ENCODE peak calls at places on chromosomes 13 and 19, in nine cellular contexts. Y, O, R, M, G, T, S, H and A are unnamed samples.

GRCh38 chr13:113840541-113841354 is 23.1 kb downstream of the GAS6 start:
- DNase-seq in M (no peak), S (no peak), G (no peak), H (no peak), T (no peak), R (no peak), O (no peak), Y (peak), A (no peak)

GRCh38 chr13:51681037-51681678 is 96.9 kb downstream of the WDFY2 start:
- DNase-seq in Y (no peak), H (no peak), S (peak), R (peak), M (peak), T (peak), G (no peak), O (peak), A (peak)

GRCh38 chr13:75161804-75162203 is 320.2 kb downstream of the TBC1D4 start:
- DNase-seq in G (peak), O (no peak), M (no peak), S (no peak), H (no peak), R (no peak), Y (no peak), T (no peak), A (no peak)

GRCh38 chr19:10260141-10260584 is 8.1 kb downstream of the MRPL4 start:
- DNase-seq in H (no peak), O (peak), S (no peak), R (no peak), G (no peak), Y (no peak), T (no peak), M (no peak), A (no peak)

GRCh38 chr13:50400930-50401553 is 385.8 kb downstream of the KCNRG start:
- DNase-seq in T (peak), M (peak), G (no peak), O (peak), R (no peak), Y (no peak), H (peak), S (peak), A (peak)

GRCh38 chr19:5247957-5248705 is 92.5 kb downstream of the PTPRS start:
- DNase-seq in Y (no peak), T (no peak), S (no peak), G (no peak), O (no peak), M (no peak), H (no peak), R (no peak), A (no peak)

GRCh38 chr13:36420437-36420891 is 11.8 kb upstream of the CCNA1 start:
- DNase-seq in M (peak), S (peak), T (peak), G (peak), O (peak), H (no peak), Y (no peak), R (peak), A (peak)

GRCh38 chr13:33204130-33204927 is 81.2 kb downstream of the STARD13 start:
- DNase-seq in M (peak), R (no peak), Y (no peak), T (peak), S (no peak), H (peak), G (no peak), O (no peak), A (peak)

GRCh38 chr13:60642552-60642951 is 245.5 kb downstream of the TDRD3 start:
- DNase-seq in M (no peak), G (no peak), Y (no peak), S (no peak), T (peak), O (no peak), H (no peak), R (no peak), A (no peak)

GRCh38 chr13:112740502-112741131 is 50.8 kb downstream of the ATP11A start:
- DNase-seq in H (no peak), Y (no peak), R (no peak), S (peak), T (peak), G (no peak), M (peak), O (no peak), A (peak)

GRCh38 chr13:59755647-59756290 is 408.0 kb downstream of the DIAPH3 start:
- DNase-seq in O (peak), R (no peak), Y (no peak), S (no peak), T (no peak), H (no peak), M (no peak), G (no peak), A (no peak)

GRCh38 chr13:49560270-49561063 is 24.9 kb downstream of the RCBTB1 start:
- DNase-seq in M (peak), O (peak), G (peak), H (no peak), R (peak), S (peak), Y (no peak), T (peak), A (peak)

GRCh38 chr13:51420681-51421476 is 32.0 kb downstream of the INTS6 start:
- DNase-seq in G (no peak), R (no peak), T (no peak), M (no peak), S (no peak), H (no peak), O (no peak), Y (no peak), A (no peak)

GRCh38 chr13:34416833-34417425 is 525.1 kb upstream of the NBEA start:
- DNase-seq in H (no peak), M (peak), R (no peak), Y (peak), G (no peak), O (no peak), S (peak), T (peak), A (peak)

GRCh38 chr19:35260694-35261304 is 8.0 kb upstream of the USF2 start:
- DNase-seq in R (no peak), O (no peak), G (peak), M (no peak), S (no peak), H (no peak), Y (no peak), T (no peak), A (no peak)

GRCh38 chr19:16465239-16465638 is 6.5 kb downstream of the EPS15L1 start:
- DNase-seq in G (no peak), M (no peak), H (no peak), S (no peak), R (no peak), O (no peak), Y (no peak), T (no peak), A (no peak)

GRCh38 chr19:51020988-51021651 is 1.6 kb upstream of the KLK10 start:
- DNase-seq in O (peak), G (peak), H (peak), M (peak), Y (no peak), S (peak), T (peak), R (peak), A (peak)

GRCh38 chr13:37495046-37495445 is 103.5 kb downstream of the POSTN start:
- DNase-seq in M (peak), H (no peak), G (no peak), T (no peak), S (no peak), O (peak), R (no peak), Y (no peak), A (peak)

GRCh38 chr19:35044317-35045117 is 3.0 kb downstream of the HPN start:
- DNase-seq in S (no peak), M (peak), O (peak), R (peak), H (no peak), G (peak), Y (no peak), T (peak), A (peak)

GRCh38 chr13:48144413-48145035 is 49.6 kb upstream of the MED4 start:
- DNase-seq in H (no peak), Y (no peak), G (no peak), M (peak), S (no peak), T (peak), R (no peak), O (no peak), A (peak)

GRCh38 chr19:9406798-9407352 is 28.5 kb downstream of the ZNF266 start:
- DNase-seq in M (peak), S (peak), R (peak), G (no peak), Y (peak), H (peak), T (peak), O (peak), A (peak)

GRCh38 chr13:36074659-36075058 is 56.5 kb downstream of the DCLK1 start:
- DNase-seq in T (peak), M (peak), H (no peak), Y (no peak), R (no peak), S (no peak), O (no peak), G (no peak), A (peak)

GRCh38 chr13:61316647-61317046 is 99.0 kb downstream of the PCDH20 start:
- DNase-seq in Y (no peak), O (no peak), H (no peak), S (no peak), M (no peak), T (no peak), R (no peak), G (peak), A (no peak)

GRCh38 chr19:12665646-12666304 is 767 bp downstream of the MAN2B1 start:
- DNase-seq in R (no peak), M (no peak), G (no peak), T (no peak), O (no peak), H (no peak), S (no peak), Y (no peak), A (no peak)

GRCh38 chr19:16070366-16070990 is 5.8 kb upstream of the TPM4 start:
- DNase-seq in Y (peak), O (peak), T (no peak), H (no peak), G (peak), M (no peak), R (peak), S (no peak), A (no peak)

GRCh38 chr13:94382960-94383359 is 96.5 kb downstream of the DCT start:
- DNase-seq in R (no peak), M (no peak), T (no peak), H (no peak), S (no peak), O (no peak), G (no peak), Y (no peak), A (no peak)

GRCh38 chr13:33918199-33918932 is 100.4 kb downstream of the RFC3 start:
- DNase-seq in T (peak), M (peak), O (peak), G (no peak), Y (no peak), H (no peak), S (no peak), R (peak), A (peak)

GRCh38 chr13:59488436-59488835 is 675.3 kb downstream of the DIAPH3 start:
- DNase-seq in O (no peak), T (no peak), S (no peak), H (no peak), R (no peak), G (no peak), Y (no peak), M (no peak), A (no peak)

GRCh38 chr19:13986348-13986904 is 19.7 kb downstream of the RFX1 start:
- DNase-seq in H (no peak), O (no peak), T (peak), R (no peak), Y (peak), S (peak), G (peak), M (peak), A (peak)

GRCh38 chr13:102344410-102344809 is 57.4 kb downstream of the FGF14 start:
- DNase-seq in M (no peak), H (no peak), G (no peak), T (no peak), R (no peak), Y (no peak), S (no peak), O (no peak), A (no peak)

DNA sequence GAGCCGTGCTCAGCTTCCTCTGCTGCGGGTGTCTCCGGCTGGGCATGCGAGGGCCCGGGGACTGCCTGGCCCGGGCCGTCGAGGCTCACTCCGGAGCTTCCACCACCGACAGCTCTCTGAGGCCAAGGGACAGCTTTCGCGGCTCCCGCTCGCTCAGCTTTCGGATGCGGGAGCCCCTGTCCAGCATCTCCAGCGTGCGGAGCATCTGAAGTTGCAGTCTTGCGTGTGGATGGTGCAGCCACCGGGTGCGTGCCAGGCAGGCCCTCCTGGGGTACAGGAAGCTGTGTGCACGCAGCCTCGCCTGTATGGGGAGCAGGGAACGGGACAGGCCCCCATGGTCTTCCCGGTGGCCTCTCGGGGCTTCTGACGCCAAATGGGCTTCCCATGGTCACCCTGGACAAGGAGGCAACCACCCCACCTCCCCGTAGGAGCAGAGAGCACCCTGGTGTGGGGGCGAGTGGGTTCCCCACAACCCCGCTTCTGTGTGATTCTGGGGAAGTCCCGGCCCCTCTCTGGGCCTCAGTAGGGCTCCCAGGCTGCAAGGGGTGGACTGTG is 1.2 kb downstream of the S1PR4 start:
- DNase-seq in Y (peak), M (no peak), O (no peak), T (no peak), H (no peak), S (no peak), R (no peak), G (no peak), A (no peak)
- H3K4me3 ChIP-seq in Y (peak), M (no peak), O (no peak), T (no peak), H (no peak), S (no peak), R (no peak), G (no peak), A (no peak)

GRCh38 chr13:53784331-53784730 is 755.7 kb downstream of the OLFM4 start:
- DNase-seq in Y (no peak), G (no peak), R (no peak), S (no peak), M (no peak), O (no peak), T (no peak), H (no peak), A (no peak)

GRCh38 chr13:53781941-53782340 is 753.3 kb downstream of the OLFM4 start:
- DNase-seq in S (no peak), G (no peak), H (no peak), Y (no peak), M (no peak), R (no peak), T (no peak), O (no peak), A (no peak)

GRCh38 chr13:53783466-53783865 is 754.9 kb downstream of the OLFM4 start:
- DNase-seq in S (no peak), H (no peak), R (no peak), T (no peak), G (peak), Y (peak), O (no peak), M (no peak), A (no peak)

GRCh38 chr13:53778937-53779336 is 750.3 kb downstream of the OLFM4 start:
- DNase-seq in M (no peak), G (no peak), O (no peak), Y (no peak), T (no peak), S (no peak), R (no peak), H (no peak), A (no peak)

DNA sequence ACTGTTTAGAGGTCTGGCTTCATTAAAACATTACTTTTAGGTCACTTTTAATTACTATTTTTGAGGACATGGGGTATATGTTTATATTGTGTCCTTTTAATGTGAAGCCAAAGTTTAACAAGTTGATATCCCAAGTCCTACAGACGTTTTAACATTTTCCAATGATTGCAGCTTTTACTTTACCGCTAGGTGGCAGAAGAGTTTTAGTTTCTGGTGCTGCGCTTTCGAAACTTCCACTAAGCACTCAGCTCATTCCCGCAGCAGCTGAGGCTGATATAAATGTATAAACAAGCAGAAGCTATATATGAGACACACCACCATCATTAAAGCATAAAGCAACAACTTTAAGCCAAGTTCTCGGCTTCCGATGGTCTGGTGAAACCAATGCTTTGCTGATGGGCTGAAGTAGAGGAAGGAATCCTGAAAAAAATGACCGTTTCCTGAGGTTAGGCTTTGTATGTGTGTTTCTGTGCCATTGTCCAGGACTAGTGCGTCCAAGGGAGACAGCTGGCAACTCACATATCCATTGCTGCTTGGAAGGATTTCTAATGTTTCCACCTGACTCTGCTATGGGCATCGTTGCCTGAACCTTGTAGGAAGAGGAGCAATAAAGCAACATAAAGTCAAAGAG is 753.9 kb downstream of the OLFM4 start:
- DNase-seq in G (peak), T (peak), H (no peak), Y (no peak), O (peak), M (peak), R (peak), S (no peak), A (peak)
- TF ChIP-seq CTCF in G (peak), T (peak), H (peak), Y (peak), O (peak), M (peak), R (peak), S (peak), A (peak)

GRCh38 chr19:38515906-38516305 is 82.4 kb downstream of the RYR1 start:
- DNase-seq in G (no peak), O (no peak), S (no peak), T (no peak), H (no peak), Y (peak), M (no peak), R (no peak), A (no peak)
- H3K4me3 ChIP-seq in G (no peak), O (no peak), S (no peak), T (no peak), H (no peak), Y (no peak), M (no peak), R (no peak), A (no peak)

GRCh38 chr13:46342538-46342937 is 44.5 kb downstream of the RUBCNL start:
- DNase-seq in G (no peak), O (no peak), S (no peak), R (no peak), M (no peak), Y (no peak), T (no peak), H (no peak), A (no peak)
- TF ChIP-seq CTCF in G (peak), O (no peak), S (no peak), R (no peak), M (no peak), Y (no peak), T (no peak), H (no peak), A (no peak)

DNA sequence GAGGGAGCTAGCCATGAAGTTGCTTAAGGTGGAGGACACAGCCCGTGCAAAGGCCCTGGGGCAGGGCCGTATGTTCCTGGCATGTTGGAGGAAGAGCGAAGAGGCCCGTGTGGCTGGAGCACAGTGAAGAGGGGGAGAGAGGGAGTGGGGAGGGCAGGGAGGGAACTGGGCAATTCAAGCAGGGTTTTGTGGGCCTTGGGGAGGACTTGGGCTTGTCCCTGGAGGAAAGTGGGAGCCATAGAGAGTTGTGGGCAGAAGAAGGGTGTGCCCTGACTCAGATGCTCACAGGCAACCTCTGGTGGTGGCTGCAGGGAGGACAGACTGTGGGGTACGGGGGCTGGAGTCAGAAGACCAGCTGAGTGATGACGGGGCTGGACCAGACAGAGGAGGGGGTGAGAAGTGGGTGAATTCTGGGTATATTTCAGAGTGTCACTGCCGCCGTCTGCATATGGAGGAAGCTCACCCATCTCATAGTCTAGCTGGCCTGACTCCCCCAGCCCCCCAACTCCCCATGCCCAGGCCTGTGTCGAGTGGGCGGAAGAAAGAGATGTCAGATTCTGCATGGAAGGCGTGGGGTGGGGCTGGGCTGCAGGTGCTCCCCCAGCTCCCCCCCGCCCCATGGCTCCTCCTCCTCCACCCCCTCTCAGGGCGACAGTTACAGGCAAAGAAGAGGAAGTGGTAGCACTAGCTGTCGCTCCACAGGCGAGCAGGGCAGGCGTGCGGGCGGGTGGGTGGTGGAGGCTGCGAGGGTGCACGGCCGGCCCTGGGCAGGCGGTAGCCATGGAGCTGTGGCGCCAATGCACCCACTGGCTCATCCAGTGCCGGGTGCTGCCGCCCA is at the start of gene VAV1:
- DNase-seq in O (no peak), Y (peak), R (no peak), G (peak), M (no peak), T (no peak), S (no peak), H (no peak), A (no peak)
- H3K4me3 ChIP-seq in O (no peak), Y (peak), R (no peak), G (no peak), M (no peak), T (no peak), S (no peak), H (no peak), A (no peak)

DNA sequence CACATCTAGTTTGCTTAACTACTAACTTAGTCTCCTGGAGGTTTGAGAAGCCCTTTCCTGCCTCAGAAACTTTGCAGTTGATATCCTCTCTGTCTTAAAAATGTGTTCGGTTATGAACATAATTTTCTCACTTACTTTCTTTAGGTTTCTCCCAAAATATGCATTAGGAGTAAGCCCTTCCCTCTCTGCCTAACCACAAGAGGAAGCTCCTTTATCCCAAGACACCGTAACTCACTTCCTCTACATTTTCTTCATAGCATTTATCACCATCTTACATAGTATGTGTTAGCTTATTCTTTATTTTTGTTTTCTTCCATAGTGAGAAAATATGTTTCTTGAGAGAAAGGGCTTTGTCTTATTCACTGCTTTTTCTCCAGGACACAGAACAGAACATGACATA is 952.5 kb upstream of the ATXN8OS start:
- DNase-seq in H (no peak), S (no peak), G (no peak), Y (no peak), T (no peak), M (no peak), O (no peak), R (no peak), A (no peak)
- TF ChIP-seq CTCF in H (no peak), S (no peak), G (no peak), Y (no peak), T (no peak), M (no peak), O (no peak), R (no peak), A (no peak)

GRCh38 chr19:47719047-47719885 is 6.0 kb downstream of the EHD2 start:
- DNase-seq in G (peak), H (peak), M (peak), R (peak), Y (peak), S (peak), T (peak), O (peak), A (peak)

GRCh38 chr19:47713046-47714021 is at the start of gene EHD2:
- DNase-seq in O (peak), S (peak), H (no peak), M (peak), Y (peak), R (peak), G (peak), T (peak), A (peak)

GRCh38 chr19:47720669-47721068 is 7.4 kb downstream of the EHD2 start:
- DNase-seq in S (no peak), O (no peak), R (no peak), H (no peak), M (no peak), T (no peak), Y (no peak), G (no peak), A (no peak)

GRCh38 chr19:47714339-47714738 is 1.1 kb downstream of the EHD2 start:
- DNase-seq in S (no peak), Y (no peak), R (no peak), O (no peak), M (no peak), T (no peak), G (no peak), H (no peak), A (no peak)

GRCh38 chr19:47716270-47716937 is 3.2 kb downstream of the EHD2 start:
- DNase-seq in T (no peak), H (no peak), G (no peak), O (no peak), S (no peak), R (no peak), Y (peak), M (no peak), A (no peak)
- H3K4me3 ChIP-seq in T (no peak), H (peak), G (no peak), O (no peak), S (peak), R (no peak), Y (peak), M (peak), A (no peak)